ENCODE peak calls at places on chromosomes 16 and 17, in seven cellular contexts. N is HT1080, W is T follicular helper cell, V is cardiac fibroblast, K is left colon, R is AG08396, H is type B pancreatic cell. G is an unnamed sample.

GRCh38 chr17:47917581-47917980 is 21.5 kb downstream of the SP2 start:
- DNase-seq in N (no peak), W (no peak), R (no peak), K (no peak), V (no peak), H (no peak), G (no peak)

GRCh38 chr17:69602969-69603368 is 188.5 kb downstream of the MAP2K6 start:
- DNase-seq in H (no peak), R (no peak), W (no peak), V (no peak), N (no peak), K (no peak), G (no peak)

GRCh38 chr16:2976201-2976600 is 4.0 kb downstream of the PKMYT1 start:
- DNase-seq in W (no peak), N (no peak), H (no peak), V (no peak), K (no peak), R (no peak), G (no peak)

GRCh38 chr17:67746704-67747571 is 29.2 kb downstream of the NOL11 start:
- DNase-seq in R (no peak), W (no peak), N (no peak), V (no peak), H (peak; percentile 29), K (peak; percentile 67), G (no peak)

GRCh38 chr16:23424292-23424958 is 28.6 kb downstream of the COG7 start:
- DNase-seq in V (no peak), N (no peak), H (no peak), W (no peak), K (peak; percentile 90), R (no peak), G (peak; percentile 40)

GRCh38 chr17:4155980-4156620 is 13.1 kb downstream of the CYB5D2 start:
- DNase-seq in V (no peak), W (no peak), N (no peak), K (no peak), H (no peak), R (no peak), G (no peak)

GRCh38 chr17:73742915-73743314 is 98.7 kb upstream of the SDK2 start:
- DNase-seq in H (no peak), V (no peak), K (no peak), R (no peak), N (no peak), W (no peak), G (no peak)

GRCh38 chr17:69335018-69335417 is 8.1 kb upstream of the ABCA5 start:
- DNase-seq in V (peak; percentile 66), H (no peak), R (peak; percentile 41), K (no peak), W (no peak), N (peak; percentile 41), G (no peak)

GRCh38 chr16:67926181-67926742 is 5.4 kb downstream of the CTRL start:
- DNase-seq in V (no peak), R (no peak), N (peak; percentile 51), W (no peak), K (no peak), H (no peak), G (peak; percentile 61)

GRCh38 chr17:76277300-76278267 is 12.4 kb downstream of the UBALD2 start:
- DNase-seq in W (no peak), H (no peak), V (no peak), R (no peak), N (no peak), K (no peak), G (no peak)

GRCh38 chr16:88784074-88784855 is 755 bp downstream of the PIEZO1 start:
- DNase-seq in W (no peak), V (peak; percentile 89), R (peak; percentile 84), H (no peak), K (peak; percentile 79), N (peak; percentile 70), G (no peak)

GRCh38 chr16:66050991-66051390 is 315.5 kb upstream of the CDH5 start:
- DNase-seq in N (no peak), V (no peak), K (no peak), R (no peak), H (peak; percentile 18), W (no peak), G (no peak)

GRCh38 chr17:81123052-81124048 is 42.0 kb upstream of the PVALEF start:
- DNase-seq in N (no peak), H (no peak), W (no peak), R (no peak), K (no peak), V (no peak), G (no peak)

GRCh38 chr16:77820340-77820739 is 32.0 kb downstream of the VAT1L start:
- DNase-seq in W (no peak), R (no peak), V (no peak), K (no peak), N (no peak), H (no peak), G (no peak)

GRCh38 chr16:4904942-4905615 is 31.9 kb downstream of the PPL start:
- DNase-seq in K (no peak), W (no peak), V (no peak), N (no peak), R (no peak), H (no peak), G (no peak)

GRCh38 chr17:32826076-32826475 is 50.8 kb downstream of the MYO1D start:
- DNase-seq in K (no peak), H (no peak), R (no peak), N (no peak), W (no peak), V (no peak), G (no peak)

GRCh38 chr17:15507896-15508295 is 40.5 kb upstream of the CDRT4 start:
- DNase-seq in V (no peak), R (peak; percentile 30), W (no peak), N (no peak), H (no peak), K (no peak), G (no peak)

GRCh38 chr16:66287916-66288315 is 78.6 kb upstream of the CDH5 start:
- DNase-seq in K (no peak), N (no peak), H (peak; percentile 51), W (no peak), R (no peak), V (no peak), G (no peak)

GRCh38 chr16:56640076-56640475 is 1.6 kb downstream of the MT1A start:
- DNase-seq in W (no peak), H (no peak), N (no peak), V (no peak), R (no peak), K (no peak), G (no peak)

GRCh38 chr16:80580109-80580832 is 39.5 kb downstream of the DYNLRB2 start:
- DNase-seq in V (no peak), H (no peak), R (peak; percentile 34), K (no peak), N (peak; percentile 73), W (peak; percentile 30), G (no peak)

GRCh38 chr17:29066603-29067002 is 23.7 kb downstream of the PIPOX start:
- DNase-seq in R (no peak), W (no peak), N (no peak), H (no peak), V (no peak), K (no peak), G (no peak)

GRCh38 chr16:736936-737481 is 3.8 kb downstream of the CIAO3 start:
- DNase-seq in K (peak; percentile 20), H (no peak), R (no peak), W (no peak), V (no peak), N (no peak), G (no peak)

GRCh38 chr17:58303981-58304734 is 23.4 kb upstream of the MPO start:
- DNase-seq in K (no peak), H (peak; percentile 69), R (peak; percentile 86), N (peak; percentile 49), W (peak; percentile 42), V (peak; percentile 52), G (peak; percentile 49)

GRCh38 chr17:41537990-41538389 is 9.9 kb upstream of the KRT19 start:
- DNase-seq in N (no peak), V (peak; percentile 56), R (no peak), W (no peak), H (no peak), K (no peak), G (no peak)

GRCh38 chr17:66494023-66494803 is 191.8 kb downstream of the PRKCA start:
- DNase-seq in K (no peak), H (no peak), N (peak; percentile 96), R (peak; percentile 59), W (no peak), V (peak; percentile 81), G (no peak)

GRCh38 chr16:9542165-9542755 is 450.8 kb downstream of the HAPSTR1 start:
- DNase-seq in V (no peak), H (no peak), K (no peak), N (no peak), R (no peak), W (no peak), G (no peak)

GRCh38 chr16:70694088-70694487 is 8.2 kb upstream of the MTSS2 start:
- DNase-seq in H (no peak), W (no peak), K (no peak), N (peak; percentile 86), R (peak; percentile 88), V (peak; percentile 83), G (no peak)

GRCh38 chr16:13421726-13422125 is 498.2 kb upstream of the ERCC4 start:
- DNase-seq in V (no peak), K (no peak), W (no peak), N (peak; percentile 88), R (no peak), H (no peak), G (no peak)

GRCh38 chr16:75475420-75475847 is 10.9 kb upstream of the TMEM170A start:
- DNase-seq in V (no peak), R (no peak), H (no peak), W (no peak), K (no peak), N (no peak), G (no peak)

GRCh38 chr17:83109793-83110645 is 30.6 kb downstream of the METRNL start:
- DNase-seq in K (peak; percentile 90), N (peak; percentile 94), H (no peak), V (peak; percentile 98), R (peak; percentile 98), W (no peak), G (peak; percentile 45)

GRCh38 chr16:46843898-46844642 is 13.1 kb upstream of the C16orf87 start:
- DNase-seq in N (no peak), H (no peak), R (no peak), V (no peak), W (no peak), K (no peak), G (no peak)

GRCh38 chr16:48498761-48499600 is 111.0 kb downstream of the N4BP1 start:
- DNase-seq in K (no peak), W (no peak), N (no peak), R (no peak), H (no peak), V (peak; percentile 96), G (peak; percentile 10)

GRCh38 chr16:62077998-62078397 is 41.8 kb upstream of the CDH8 start:
- DNase-seq in V (no peak), W (no peak), N (peak; percentile 2), H (no peak), R (no peak), K (no peak), G (no peak)

GRCh38 chr16:20740007-20740883 is 1.4 kb downstream of the THUMPD1 start:
- DNase-seq in H (no peak), N (no peak), W (no peak), K (no peak), V (peak; percentile 33), R (no peak), G (no peak)